ENCODE peak calls at places on chromosomes 7 and 10, in six cellular contexts. B is transverse colon, R is fibroblast of the conjunctiva, H is C1 segment of cervical spinal cord, M is colonic mucosa, W is NCI-H1105. U is an unnamed sample.

GRCh38 chr7:1542841-1543747 is 12.6 kb downstream of the MAFK start:
- DNase-seq in H (no peak), B (no peak), R (no peak), M (no peak), W (no peak), U (no peak)

GRCh38 chr10:21530168-21530567 is 3.9 kb upstream of the MLLT10 start:
- DNase-seq in W (no peak), R (no peak), M (no peak), H (no peak), B (no peak), U (no peak)

GRCh38 chr10:99958806-99959205 is 50.9 kb downstream of the DNMBP start:
- DNase-seq in W (no peak), R (no peak), B (no peak), H (no peak), M (no peak), U (no peak)

GRCh38 chr10:28796606-28797512 is 119.5 kb downstream of the BAMBI start:
- DNase-seq in W (no peak), R (peak; percentile 12), B (peak; percentile 24), M (no peak), H (no peak), U (no peak)

GRCh38 chr7:11787534-11787933 is 44.5 kb downstream of the THSD7A start:
- DNase-seq in W (no peak), H (no peak), R (no peak), B (no peak), M (no peak), U (no peak)

GRCh38 chr10:109838592-109839244 is 84.6 kb downstream of the XPNPEP1 start:
- DNase-seq in R (no peak), M (no peak), W (no peak), H (no peak), B (no peak), U (no peak)

GRCh38 chr10:92356041-92356440 is 65.1 kb downstream of the MARCHF5 start:
- DNase-seq in B (no peak), M (no peak), H (no peak), R (no peak), W (no peak), U (no peak)

GRCh38 chr10:126959906-126960685 is 54.9 kb downstream of the DOCK1 start:
- DNase-seq in B (no peak), M (no peak), R (no peak), H (no peak), W (no peak), U (no peak)

GRCh38 chr7:115707684-115708341 is 322.8 kb downstream of the TFEC start:
- DNase-seq in W (peak; percentile 89), M (no peak), H (peak; percentile 18), R (no peak), B (no peak), U (no peak)

GRCh38 chr10:96401036-96401435 is 42.2 kb upstream of the OPALIN start:
- DNase-seq in M (no peak), B (no peak), H (no peak), R (no peak), W (no peak), U (no peak)

GRCh38 chr7:105006367-105007139 is 7.5 kb upstream of the KMT2E start:
- DNase-seq in M (peak; percentile 59), B (peak; percentile 67), W (no peak), H (no peak), R (no peak), U (no peak)

GRCh38 chr7:129021656-129022055 is 33.3 kb downstream of the TNPO3 start:
- DNase-seq in R (no peak), M (no peak), H (no peak), B (no peak), W (no peak), U (no peak)

GRCh38 chr7:141231018-141231792 is 157.3 kb downstream of the TMEM178B start:
- DNase-seq in W (peak; percentile 6), R (no peak), B (no peak), H (peak; percentile 10), M (no peak), U (peak; percentile 51)

GRCh38 chr10:117130346-117130745 is 7.7 kb downstream of the VAX1 start:
- DNase-seq in R (no peak), M (no peak), H (no peak), W (no peak), B (no peak), U (no peak)

GRCh38 chr10:97412891-97413304 is 11.8 kb upstream of the RRP12 start:
- DNase-seq in R (no peak), B (no peak), W (no peak), H (no peak), M (no peak), U (no peak)

GRCh38 chr7:94145602-94146001 is 141.4 kb upstream of the BET1 start:
- DNase-seq in M (no peak), H (no peak), B (no peak), W (no peak), R (no peak), U (no peak)

GRCh38 chr10:18976681-18977251 is 71.8 kb upstream of the MALRD1 start:
- DNase-seq in H (no peak), B (no peak), W (no peak), M (no peak), R (no peak), U (no peak)

GRCh38 chr7:158727690-158728089 is 23.1 kb upstream of the NCAPG2 start:
- DNase-seq in M (no peak), H (no peak), W (no peak), B (no peak), R (no peak), U (no peak)

GRCh38 chr10:74991435-74991834 is 120.0 kb upstream of the SAMD8 start:
- DNase-seq in H (no peak), B (no peak), R (no peak), M (no peak), W (no peak), U (no peak)

GRCh38 chr10:112950714-112951348 is 784 bp downstream of the TCF7L2 start:
- DNase-seq in R (no peak), W (no peak), H (no peak), M (peak; percentile 48), B (peak; percentile 24), U (no peak)

GRCh38 chr7:16753932-16754571 is 497 bp downstream of the TSPAN13 start:
- DNase-seq in W (peak; percentile 61), H (no peak), M (peak; percentile 62), B (peak; percentile 50), R (no peak), U (peak; percentile 55)

U was measured in dorsolateral prefrontal cortex.